ENCODE peak calls at places on chromosomes 12 and 14, in four cellular contexts. C is breast epithelium, O is transverse colon, G is Peyer's patch. P is an unnamed sample. For H3K4me1, the result is how much of the 10 kb centered on the place peaks cover.

GRCh38 chr14:52268191-52269061 is 928 bp downstream of the PTGDR start:
- DNase-seq in C (no peak), O (no peak), G (no peak), P (no peak)

GRCh38 chr14:51139221-51139681 is 44.3 kb upstream of the TRIM9 start:
- DNase-seq in C (no peak), O (peak), G (no peak), P (no peak)

GRCh38 chr12:40646456-40646855 is 45.8 kb upstream of the CNTN1 start:
- DNase-seq in C (no peak), O (no peak), G (no peak), P (no peak)

GRCh38 chr14:72603639-72604038 is 290.3 kb downstream of the DPF3 start:
- DNase-seq in C (no peak), O (no peak), G (no peak), P (no peak)

GRCh38 chr14:63204407-63205280 is at the start of gene RHOJ:
- DNase-seq in C (peak), O (peak), G (no peak), P (peak)

GRCh38 chr14:73760598-73761586 is 46.7 kb upstream of the PNMA1 start:
- DNase-seq in C (no peak), O (peak), G (no peak), P (no peak)

GRCh38 chr14:88424573-88424972 is 39.1 kb downstream of the SPATA7 start:
- DNase-seq in C (no peak), O (no peak), G (no peak), P (no peak)

GRCh38 chr14:23137221-23138172 is 18.4 kb upstream of the CEBPE start:
- DNase-seq in C (peak), O (no peak), G (no peak), P (no peak)

GRCh38 chr14:96269359-96269710 is 13.3 kb downstream of the BDKRB1 start:
- DNase-seq in C (no peak), O (no peak), G (no peak), P (no peak)

GRCh38 chr12:43079481-43079880 is 472.5 kb downstream of the ADAMTS20 start:
- DNase-seq in C (no peak), O (no peak), G (no peak), P (no peak)

GRCh38 chr12:95623554-95624170 is 72.4 kb upstream of the USP44 start:
- DNase-seq in C (peak), O (peak), G (no peak), P (peak)

GRCh38 chr12:104499668-104500328 is 43.0 kb downstream of the CHST11 start:
- DNase-seq in C (no peak), O (no peak), G (no peak), P (no peak)

GRCh38 chr14:68513137-68513536 is 279.7 kb downstream of the ZFP36L1 start:
- DNase-seq in C (no peak), O (no peak), G (peak), P (no peak)

GRCh38 chr12:57133916-57134315 is 5.6 kb downstream of the LRP1 start:
- DNase-seq in C (no peak), O (peak), G (no peak), P (no peak)
- H3K4me3 ChIP-seq in C (peak), O (no peak), G (no peak), P (no peak)

DNA sequence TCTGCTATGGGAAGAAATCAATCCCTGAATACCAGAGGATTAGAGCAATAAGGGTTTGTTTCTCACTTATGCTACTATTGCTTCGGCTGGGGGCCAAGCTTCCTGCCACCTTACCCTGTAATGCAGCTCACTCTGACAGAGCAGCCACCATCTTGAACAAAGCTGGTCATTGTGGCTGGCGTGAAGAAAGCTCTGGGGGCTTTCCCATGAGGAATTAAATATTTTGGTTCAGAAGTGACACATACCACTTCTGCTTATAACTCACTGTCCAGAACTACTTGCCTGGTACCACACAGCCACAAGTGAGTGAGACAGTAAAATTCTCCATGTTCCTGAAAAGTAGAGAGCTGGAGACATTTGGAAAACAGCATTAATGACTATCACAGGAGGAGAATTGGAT is 82.6 kb downstream of the GALNT8 start:
- DNase-seq in C (no peak), O (no peak), G (no peak), P (no peak)
- H3K4me1 ChIP-seq in C (under half), O (under half), G (under half), P (under half)

GRCh38 chr14:76961631-76962302 is 66.7 kb downstream of the IRF2BPL start:
- DNase-seq in C (peak), O (peak), G (peak), P (peak)
- TF ChIP-seq POLR2A in C (no peak), O (no peak), G (no peak), P (no peak)

DNA sequence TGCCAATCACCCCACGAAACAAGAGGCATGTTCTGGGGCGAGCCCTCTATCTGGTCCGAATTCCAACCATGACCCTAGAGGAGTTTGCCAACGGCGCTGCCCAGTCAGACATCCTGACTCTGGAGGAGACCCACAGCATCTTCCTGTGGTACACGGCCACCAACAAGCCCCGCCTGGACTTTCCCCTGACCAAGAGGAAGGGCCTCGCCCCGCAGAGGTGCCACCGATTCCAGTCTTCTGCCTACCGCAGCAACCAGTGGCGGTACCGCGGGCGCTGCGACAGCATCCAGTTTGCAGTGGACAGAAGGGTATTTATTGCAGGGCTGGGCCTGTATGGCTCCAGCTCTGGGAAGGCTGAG is 1.7 kb downstream of the BTBD6 start:
- DNase-seq in C (no peak), O (no peak), G (no peak), P (no peak)
- H3K4me3 ChIP-seq in C (no peak), O (no peak), G (no peak), P (no peak)